ENCODE peak calls at places on chromosomes 16 and 17, in eight cellular contexts. D is NCI-H1105 treated with DMSO at 0.1 percent for 48 hours; K is cardiac muscle cell; G is NCI-H1092 treated with DMSO at 0.1 percent for 48 hours; T is NCI-H2171; R is NCI-H1436; L is ELR; M is activated naive CD4-positive, alpha-beta T cell. O is an unnamed sample.
A peak's percentile ranks its signal among the peaks of the same experiment; 100 is the strongest.

GRCh38 chr17:78488867-78489634 is 88.1 kb downstream of the DNAH17 start:
- DNase-seq in D (no peak), G (no peak), K (no peak), L (no peak), T (no peak), M (no peak), R (no peak), O (peak; percentile 11)

GRCh38 chr17:77254961-77255741 is 114.4 kb downstream of the SEC14L1 start:
- DNase-seq in K (no peak), G (no peak), R (no peak), L (peak; percentile 96), T (no peak), D (no peak), M (no peak), O (peak; percentile 76)

GRCh38 chr16:10552281-10552680 is 28.1 kb downstream of the EMP2 start:
- DNase-seq in M (no peak), D (no peak), R (no peak), K (no peak), G (no peak), T (no peak), L (no peak), O (no peak)

GRCh38 chr17:81601525-81602120 is 35.3 kb downstream of the NPLOC4 start:
- DNase-seq in T (peak; percentile 51), M (no peak), R (peak; percentile 67), G (peak; percentile 56), D (peak; percentile 71), K (peak; percentile 71), L (peak; percentile 86), O (peak; percentile 23)

GRCh38 chr17:17846003-17846402 is 9.2 kb upstream of the SREBF1 start:
- DNase-seq in R (no peak), T (no peak), K (no peak), G (no peak), M (no peak), D (no peak), L (no peak), O (no peak)

GRCh38 chr16:27189335-27189972 is 13.9 kb upstream of the KDM8 start:
- DNase-seq in L (no peak), M (no peak), K (no peak), T (peak; percentile 5), D (no peak), R (no peak), G (peak; percentile 44), O (no peak)

GRCh38 chr16:89442990-89443726 is 47.2 kb downstream of the ANKRD11 start:
- DNase-seq in M (no peak), R (peak; percentile 35), K (peak; percentile 75), G (no peak), T (peak; percentile 50), L (peak; percentile 59), D (no peak), O (peak; percentile 10)

GRCh38 chr16:78748471-78748929 is 649.0 kb downstream of the WWOX start:
- DNase-seq in L (no peak), D (peak; percentile 90), M (no peak), G (peak; percentile 7), T (peak; percentile 92), R (peak; percentile 76), K (no peak), O (peak; percentile 31)

GRCh38 chr16:77250395-77250794 is 51.2 kb downstream of the SYCE1L start:
- DNase-seq in D (no peak), M (no peak), L (no peak), T (no peak), R (no peak), G (no peak), K (no peak), O (no peak)

GRCh38 chr16:67668495-67669157 is 2.0 kb downstream of the C16orf86 start:
- DNase-seq in D (no peak), M (no peak), T (no peak), K (no peak), R (no peak), L (no peak), G (no peak), O (no peak)

GRCh38 chr17:794876-795275 is 12.7 kb downstream of the MRM3 start:
- DNase-seq in T (peak; percentile 84), L (peak; percentile 80), G (peak; percentile 61), R (peak; percentile 53), K (peak; percentile 78), M (peak; percentile 10), D (peak; percentile 58), O (peak; percentile 49)

GRCh38 chr17:45018514-45019176 is 32.8 kb downstream of the DCAKD start:
- DNase-seq in R (peak; percentile 31), K (no peak), L (peak; percentile 45), G (peak; percentile 45), D (peak; percentile 38), T (peak; percentile 31), M (no peak), O (peak; percentile 78)

GRCh38 chr17:77107506-77108433 is 33.0 kb upstream of the SEC14L1 start:
- DNase-seq in G (no peak), T (no peak), D (no peak), L (peak; percentile 71), R (no peak), K (no peak), M (no peak), O (no peak)

GRCh38 chr17:7475764-7476422 is 3.5 kb downstream of the ZBTB4 start:
- DNase-seq in G (no peak), R (no peak), T (no peak), D (no peak), L (peak; percentile 49), K (no peak), M (no peak), O (no peak)

GRCh38 chr17:75315541-75316243 is 26.5 kb upstream of the SLC25A19 start:
- DNase-seq in M (no peak), K (no peak), G (no peak), D (no peak), L (peak; percentile 61), R (no peak), T (no peak), O (no peak)

GRCh38 chr17:83058478-83059167 is 20.8 kb upstream of the METRNL start:
- DNase-seq in M (no peak), T (no peak), R (no peak), G (no peak), D (no peak), L (no peak), K (no peak), O (no peak)

GRCh38 chr17:28760987-28761562 is 17.3 kb downstream of the TRAF4 start:
- DNase-seq in M (no peak), T (no peak), G (peak; percentile 93), K (no peak), D (no peak), L (peak; percentile 53), R (no peak), O (peak; percentile 76)

GRCh38 chr16:84648595-84649510 is 542 bp downstream of the KLHL36 start:
- DNase-seq in K (peak; percentile 56), M (peak; percentile 32), G (no peak), L (peak; percentile 31), T (no peak), R (no peak), D (no peak), O (peak; percentile 33)

GRCh38 chr17:79651751-79652150 is 40.9 kb upstream of the RBFOX3 start:
- DNase-seq in D (no peak), K (no peak), T (peak; percentile 59), L (no peak), R (no peak), M (no peak), G (peak; percentile 8), O (no peak)

GRCh38 chr17:81331527-81332043 is 36.5 kb upstream of the SLC38A10 start:
- DNase-seq in L (no peak), T (no peak), R (no peak), K (no peak), D (no peak), M (no peak), G (no peak), O (peak; percentile 54)

GRCh38 chr16:12186774-12187335 is 210.3 kb downstream of the SNX29 start:
- DNase-seq in R (no peak), K (no peak), G (peak; percentile 30), D (no peak), L (no peak), T (no peak), M (no peak), O (peak; percentile 6)

GRCh38 chr16:19068237-19068815 is 912 bp downstream of the COQ7 start:
- DNase-seq in G (no peak), M (no peak), R (no peak), D (no peak), K (no peak), T (no peak), L (no peak), O (no peak)

GRCh38 chr17:18158022-18158600 is 25.5 kb upstream of the ALKBH5 start:
- DNase-seq in R (peak; percentile 81), K (peak; percentile 81), L (peak; percentile 87), D (no peak), M (peak; percentile 91), T (peak; percentile 27), G (no peak), O (peak; percentile 47)

GRCh38 chr17:77468897-77469296 is 328.1 kb downstream of the SEC14L1 start:
- DNase-seq in K (no peak), G (no peak), M (no peak), T (no peak), L (no peak), D (no peak), R (no peak), O (no peak)

GRCh38 chr17:77928519-77929179 is 29.9 kb upstream of the TNRC6C start:
- DNase-seq in T (no peak), M (no peak), R (no peak), D (no peak), G (no peak), L (no peak), K (no peak), O (no peak)

GRCh38 chr16:86609115-86609514 is 30.8 kb downstream of the FOXL1 start:
- DNase-seq in D (no peak), R (no peak), L (peak; percentile 91), T (no peak), M (no peak), K (no peak), G (no peak), O (no peak)

GRCh38 chr17:77322284-77322533 is 181.4 kb downstream of the SEC14L1 start:
- DNase-seq in T (no peak), D (no peak), M (no peak), R (no peak), G (no peak), L (peak; percentile 45), K (no peak), O (no peak)

GRCh38 chr17:61286449-61286848 is 113.2 kb upstream of the TBX2 start:
- DNase-seq in L (no peak), D (no peak), G (no peak), K (no peak), M (no peak), T (no peak), R (no peak), O (no peak)

GRCh38 chr17:691423-691822 is 23.2 kb downstream of the VPS53 start:
- DNase-seq in D (no peak), G (no peak), K (no peak), M (no peak), T (no peak), R (no peak), L (peak; percentile 92), O (no peak)

GRCh38 chr16:89378947-89379771 is 111.2 kb downstream of the ANKRD11 start:
- DNase-seq in M (no peak), T (no peak), L (no peak), R (no peak), G (no peak), D (no peak), K (no peak), O (no peak)

GRCh38 chr16:24745791-24746190 is 16.3 kb downstream of the TNRC6A start:
- DNase-seq in L (no peak), T (no peak), R (no peak), G (no peak), D (no peak), K (no peak), M (no peak), O (no peak)

GRCh38 chr16:84032458-84033178 is 10.0 kb downstream of the SLC38A8 start:
- DNase-seq in D (no peak), R (no peak), T (no peak), G (peak; percentile 29), M (no peak), K (no peak), L (no peak), O (peak; percentile 89)

GRCh38 chr16:83937922-83938875 is 14.8 kb upstream of the OSGIN1 start:
- DNase-seq in T (no peak), D (no peak), M (no peak), K (no peak), L (no peak), R (no peak), G (no peak), O (no peak)

GRCh38 chr16:19400709-19401108 is 17.0 kb upstream of the TMC5 start:
- DNase-seq in D (no peak), R (no peak), G (no peak), M (no peak), K (no peak), T (no peak), L (peak; percentile 9), O (no peak)

O was measured in NCI-H1417.